ENCODE peak calls at places on chromosomes 4 and X, in seven cellular contexts. X is stomach, H is ovary, N is transverse colon, S is DND-41, I is H9, D is A549. W is an unnamed sample. For H3K4me1, the result is how much of the 10 kb centered on the place peaks cover.

GRCh38 chr4:4991541-4992099 is 27.6 kb downstream of the CYTL1 start:
- DNase-seq in S (no peak), H (no peak), D (no peak), N (no peak), X (no peak), I (no peak), W (no peak)

GRCh38 chr4:133910165-133910564 is 291.4 kb downstream of the PABPC4L start:
- DNase-seq in H (no peak), X (no peak), D (no peak), S (no peak), N (no peak), I (no peak), W (no peak)

GRCh38 chr4:156473175-156473574 is 498.4 kb downstream of the PDGFC start:
- DNase-seq in H (no peak), N (no peak), I (no peak), X (no peak), S (no peak), D (no peak), W (no peak)

GRCh38 chr4:125434136-125434535 is 119.4 kb downstream of the FAT4 start:
- DNase-seq in S (no peak), N (no peak), X (no peak), H (no peak), I (no peak), D (no peak), W (no peak)

GRCh38 chr4:87961993-87962791 is 13.3 kb upstream of the SPP1 start:
- DNase-seq in I (no peak), X (no peak), D (no peak), S (no peak), H (no peak), N (no peak), W (no peak)

GRCh38 chr4:15144249-15144966 is 142.1 kb downstream of the CPEB2 start:
- DNase-seq in I (no peak), S (no peak), X (no peak), H (no peak), D (no peak), N (no peak), W (no peak)

GRCh38 chrX:78595901-78596502 is 63.1 kb downstream of the RTL3 start:
- DNase-seq in I (no peak), H (peak), S (peak), X (no peak), D (no peak), N (no peak), W (no peak)

GRCh38 chr4:8348071-8348470 is 78.5 kb downstream of the HTRA3 start:
- DNase-seq in S (no peak), D (no peak), I (no peak), X (peak), N (no peak), H (no peak), W (no peak)

GRCh38 chr4:129641179-129641578 is 545.2 kb downstream of the C4orf33 start:
- DNase-seq in D (no peak), S (peak), N (peak), H (peak), I (peak), X (peak), W (peak)

GRCh38 chr4:108540536-108540935 is 79.8 kb upstream of the RPL34 start:
- DNase-seq in I (no peak), H (no peak), X (no peak), D (no peak), N (no peak), S (peak), W (no peak)

GRCh38 chrX:53294024-53294648 is 12.8 kb upstream of the IQSEC2 start:
- DNase-seq in H (no peak), I (no peak), D (no peak), N (no peak), X (no peak), S (no peak), W (no peak)

GRCh38 chr4:57131849-57132745 is 21.9 kb upstream of the IGFBP7 start:
- DNase-seq in S (no peak), N (no peak), I (no peak), X (no peak), D (no peak), H (no peak), W (no peak)

GRCh38 chrX:71164071-71164470 is 19.4 kb downstream of the NLGN3 start:
- DNase-seq in S (no peak), N (no peak), H (no peak), X (no peak), D (no peak), I (no peak), W (no peak)

GRCh38 chr4:82903737-82904136 is 3.2 kb downstream of the THAP9 start:
- DNase-seq in H (no peak), D (no peak), I (no peak), X (no peak), N (no peak), S (no peak), W (no peak)

GRCh38 chrX:10173331-10173900 is 16.6 kb downstream of the CLCN4 start:
- DNase-seq in H (peak), X (peak), D (no peak), N (no peak), I (peak), S (no peak), W (peak)

GRCh38 chr4:26197018-26197779 is 123.6 kb upstream of the RBPJ start:
- DNase-seq in X (peak), H (no peak), N (peak), S (peak), I (no peak), D (peak), W (no peak)

GRCh38 chrX:134020910-134021309 is 35.5 kb upstream of the GPC3 start:
- DNase-seq in N (no peak), I (no peak), S (no peak), D (no peak), H (no peak), X (no peak), W (no peak)

GRCh38 chr4:152735918-152736305 is 43.6 kb downstream of the TIGD4 start:
- DNase-seq in N (no peak), X (no peak), D (no peak), H (no peak), S (no peak), I (no peak), W (no peak)

GRCh38 chrX:13791559-13791958 is 25.3 kb downstream of the GPM6B start:
- DNase-seq in N (no peak), D (no peak), X (no peak), I (no peak), H (no peak), S (no peak), W (no peak)

GRCh38 chrX:152895724-152896420 is 2.0 kb upstream of the ZNF185 start:
- DNase-seq in H (no peak), D (no peak), N (peak), I (no peak), X (peak), S (no peak), W (peak)

GRCh38 chr4:184275766-184276165 is 58.1 kb upstream of the ENPP6 start:
- DNase-seq in I (peak), N (no peak), S (no peak), D (no peak), X (peak), H (no peak), W (peak)

GRCh38 chr4:132276989-132277388 is 872.1 kb upstream of the PCDH10 start:
- DNase-seq in I (no peak), H (no peak), N (no peak), D (no peak), X (no peak), S (no peak), W (no peak)

GRCh38 chrX:12469296-12469695 is 321.9 kb upstream of the PRPS2 start:
- DNase-seq in S (no peak), N (no peak), X (no peak), H (no peak), D (no peak), I (no peak), W (no peak)

GRCh38 chrX:65811558-65812228 is 144.2 kb downstream of the MSN start:
- DNase-seq in H (no peak), X (no peak), D (no peak), I (no peak), S (no peak), N (no peak), W (no peak)

DNA sequence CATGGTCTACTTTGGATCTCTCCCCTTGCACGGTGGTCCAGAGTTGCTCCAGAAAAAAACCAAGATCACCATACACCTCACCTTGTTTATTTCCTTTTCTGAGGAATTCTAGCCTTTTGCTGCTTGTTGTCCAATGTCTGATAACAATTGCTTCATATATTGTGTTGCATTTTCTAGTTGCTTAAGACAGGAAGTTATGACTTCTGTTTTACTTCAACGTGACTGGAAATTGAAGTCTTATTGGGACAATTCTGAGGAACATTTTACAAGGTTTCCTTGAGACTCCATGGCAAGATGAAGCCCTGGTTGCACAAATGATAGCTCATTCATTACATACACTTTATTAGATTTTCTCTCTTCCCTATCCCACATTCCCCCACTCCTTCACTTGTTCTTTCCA is 5.2 kb downstream of the CXCL1 start:
- DNase-seq in S (no peak), N (no peak), X (no peak), H (no peak), I (no peak), D (no peak), W (no peak)
- H3K4me1 ChIP-seq in S (under half), N (under half), X (under half), H (under half), I (under half), D (under half), W (under half)

GRCh38 chr4:182928061-182928460 is 10.9 kb upstream of the DCTD start:
- DNase-seq in D (no peak), S (no peak), I (peak), N (no peak), H (no peak), X (no peak), W (no peak)
- TF ChIP-seq CTCF in D (no peak), S (peak), I (peak), N (no peak), H (no peak), X (no peak), W (peak)

GRCh38 chr4:16705341-16705740 is 193.1 kb downstream of the LDB2 start:
- DNase-seq in X (no peak), S (no peak), H (no peak), N (no peak), D (no peak), I (no peak), W (no peak)
- H3K4me1 ChIP-seq in X (under half), S (under half), H (under half), N (under half), D (under half), I (under half), W (under half)

DNA sequence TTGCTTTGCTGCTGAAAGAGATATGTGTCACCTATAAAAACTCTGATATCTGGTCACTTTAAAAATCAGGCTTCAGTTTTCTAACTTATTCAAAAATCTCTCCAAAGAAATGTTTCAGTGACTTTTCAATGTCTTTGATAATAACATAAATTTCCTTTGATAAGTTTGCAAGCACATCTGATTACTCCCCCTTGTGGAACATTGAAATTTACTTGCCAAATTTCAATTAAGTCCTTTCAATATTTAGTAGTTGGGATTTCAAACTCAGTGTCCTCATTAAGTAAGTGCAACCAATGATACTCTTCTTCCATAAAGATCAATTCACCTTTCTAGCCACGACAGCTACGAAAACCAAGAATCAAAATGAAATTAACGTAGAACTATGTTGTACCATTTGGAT is 151.3 kb upstream of the FAM47C start:
- DNase-seq in H (no peak), S (no peak), X (no peak), N (no peak), D (no peak), I (no peak), W (no peak)
- TF ChIP-seq CTCF in H (no peak), S (no peak), X (no peak), N (no peak), D (peak), I (peak), W (no peak)

GRCh38 chr4:27594917-27595316 is 734.3 kb downstream of the STIM2 start:
- DNase-seq in X (no peak), S (no peak), I (no peak), D (no peak), H (no peak), N (no peak), W (no peak)

GRCh38 chr4:27595956-27596355 is 735.3 kb downstream of the STIM2 start:
- DNase-seq in I (no peak), H (no peak), D (no peak), N (no peak), X (no peak), S (no peak), W (no peak)
- H3K4me1 ChIP-seq in I (under half), H (under half), D (under half), N (under half), X (under half), S (under half), W (under half)